ENCODE peak calls at places on chromosome X, in eight cellular contexts. One of them, this sample, is unnamed.

GRCh38 chrX:14902536-14902935 is 29.3 kb downstream of the MOSPD2 start:
- DNase-seq in lower leg skin: no peak
- DNase-seq in NB4: no peak
- DNase-seq in suprapubic skin: no peak
- DNase-seq in uterus: no peak
- DNase-seq in right lobe of liver: no peak
- DNase-seq in endothelial cell of umbilical vein: no peak
- DNase-seq in heart left ventricle: no peak
- DNase-seq in this sample: no peak

GRCh38 chrX:41381685-41382084 is 47.7 kb downstream of the DDX3X start:
- DNase-seq in lower leg skin: peak; percentile 41
- DNase-seq in NB4: peak; percentile 46
- DNase-seq in suprapubic skin: no peak
- DNase-seq in uterus: peak; percentile 18
- DNase-seq in right lobe of liver: peak; percentile 80
- DNase-seq in endothelial cell of umbilical vein: peak; percentile 56
- DNase-seq in heart left ventricle: no peak
- DNase-seq in this sample: peak; percentile 10

GRCh38 chrX:31423575-31424284 is 351.9 kb upstream of the FTHL17 start:
- DNase-seq in lower leg skin: peak; percentile 17
- DNase-seq in NB4: peak; percentile 29
- DNase-seq in suprapubic skin: no peak
- DNase-seq in uterus: no peak
- DNase-seq in right lobe of liver: no peak
- DNase-seq in endothelial cell of umbilical vein: peak; percentile 44
- DNase-seq in heart left ventricle: peak; percentile 29
- DNase-seq in this sample: peak; percentile 20

GRCh38 chrX:100677616-100678181 is 33.7 kb downstream of the SRPX2 start:
- DNase-seq in lower leg skin: no peak
- DNase-seq in NB4: no peak
- DNase-seq in suprapubic skin: no peak
- DNase-seq in uterus: no peak
- DNase-seq in right lobe of liver: no peak
- DNase-seq in endothelial cell of umbilical vein: no peak
- DNase-seq in heart left ventricle: no peak
- DNase-seq in this sample: no peak

GRCh38 chrX:638482-639131 is 8.0 kb downstream of the SHOX start:
- DNase-seq in lower leg skin: no peak
- DNase-seq in NB4: no peak
- DNase-seq in suprapubic skin: no peak
- DNase-seq in uterus: no peak
- DNase-seq in right lobe of liver: no peak
- DNase-seq in endothelial cell of umbilical vein: no peak
- DNase-seq in heart left ventricle: no peak
- DNase-seq in this sample: no peak

GRCh38 chrX:47179221-47179927 is 14.3 kb upstream of the UBA1 start:
- DNase-seq in lower leg skin: no peak
- DNase-seq in NB4: no peak
- DNase-seq in suprapubic skin: no peak
- DNase-seq in uterus: no peak
- DNase-seq in right lobe of liver: no peak
- DNase-seq in endothelial cell of umbilical vein: no peak
- DNase-seq in heart left ventricle: peak; percentile 55
- DNase-seq in this sample: no peak

GRCh38 chrX:46754450-46755075 is 4.4 kb downstream of the SLC9A7 start:
- DNase-seq in lower leg skin: no peak
- DNase-seq in NB4: no peak
- DNase-seq in suprapubic skin: no peak
- DNase-seq in uterus: no peak
- DNase-seq in right lobe of liver: no peak
- DNase-seq in endothelial cell of umbilical vein: no peak
- DNase-seq in heart left ventricle: no peak
- DNase-seq in this sample: no peak

GRCh38 chrX:68273887-68274286 is 159.4 kb downstream of the OPHN1 start:
- DNase-seq in lower leg skin: no peak
- DNase-seq in NB4: no peak
- DNase-seq in suprapubic skin: no peak
- DNase-seq in uterus: no peak
- DNase-seq in right lobe of liver: no peak
- DNase-seq in endothelial cell of umbilical vein: no peak
- DNase-seq in heart left ventricle: no peak
- DNase-seq in this sample: no peak

GRCh38 chrX:106932492-106932923 is 12.3 kb downstream of the CLDN2 start:
- DNase-seq in lower leg skin: no peak
- DNase-seq in NB4: no peak
- DNase-seq in suprapubic skin: no peak
- DNase-seq in uterus: no peak
- DNase-seq in right lobe of liver: no peak
- DNase-seq in endothelial cell of umbilical vein: peak; percentile 13
- DNase-seq in heart left ventricle: no peak
- DNase-seq in this sample: no peak

GRCh38 chrX:41475166-41475565 is 28.0 kb downstream of the NYX start:
- DNase-seq in lower leg skin: no peak
- DNase-seq in NB4: no peak
- DNase-seq in suprapubic skin: no peak
- DNase-seq in uterus: no peak
- DNase-seq in right lobe of liver: no peak
- DNase-seq in endothelial cell of umbilical vein: no peak
- DNase-seq in heart left ventricle: no peak
- DNase-seq in this sample: no peak

GRCh38 chrX:82589410-82589809 is 918.7 kb upstream of the POU3F4 start:
- DNase-seq in lower leg skin: no peak
- DNase-seq in NB4: no peak
- DNase-seq in suprapubic skin: no peak
- DNase-seq in uterus: no peak
- DNase-seq in right lobe of liver: no peak
- DNase-seq in endothelial cell of umbilical vein: no peak
- DNase-seq in heart left ventricle: no peak
- DNase-seq in this sample: no peak

GRCh38 chrX:39204945-39205344 is 403.7 kb downstream of the MID1IP1 start:
- DNase-seq in lower leg skin: no peak
- DNase-seq in NB4: no peak
- DNase-seq in suprapubic skin: no peak
- DNase-seq in uterus: no peak
- DNase-seq in right lobe of liver: no peak
- DNase-seq in endothelial cell of umbilical vein: no peak
- DNase-seq in heart left ventricle: no peak
- DNase-seq in this sample: no peak

GRCh38 chrX:107675823-107676555 is 47.7 kb downstream of the PRPS1 start:
- DNase-seq in lower leg skin: no peak
- DNase-seq in NB4: peak; percentile 93
- DNase-seq in suprapubic skin: no peak
- DNase-seq in uterus: peak; percentile 45
- DNase-seq in right lobe of liver: no peak
- DNase-seq in endothelial cell of umbilical vein: no peak
- DNase-seq in heart left ventricle: no peak
- DNase-seq in this sample: peak; percentile 46

GRCh38 chrX:49644991-49645637 is 46.3 kb downstream of the GAGE1 start:
- DNase-seq in lower leg skin: no peak
- DNase-seq in NB4: no peak
- DNase-seq in suprapubic skin: no peak
- DNase-seq in uterus: no peak
- DNase-seq in right lobe of liver: no peak
- DNase-seq in endothelial cell of umbilical vein: no peak
- DNase-seq in heart left ventricle: no peak
- DNase-seq in this sample: no peak

GRCh38 chrX:109635151-109635550 is 10.2 kb upstream of the KCNE5 start:
- DNase-seq in lower leg skin: no peak
- DNase-seq in NB4: peak; percentile 50
- DNase-seq in suprapubic skin: no peak
- DNase-seq in uterus: no peak
- DNase-seq in right lobe of liver: no peak
- DNase-seq in endothelial cell of umbilical vein: peak; percentile 31
- DNase-seq in heart left ventricle: no peak
- DNase-seq in this sample: no peak

GRCh38 chrX:57977992-57978391 is 67.7 kb upstream of the ZXDA start:
- DNase-seq in lower leg skin: no peak
- DNase-seq in NB4: peak; percentile 17
- DNase-seq in suprapubic skin: no peak
- DNase-seq in uterus: no peak
- DNase-seq in right lobe of liver: no peak
- DNase-seq in endothelial cell of umbilical vein: no peak
- DNase-seq in heart left ventricle: no peak
- DNase-seq in this sample: no peak

GRCh38 chrX:102341867-102342266 is 94.9 kb downstream of the NXF2 start:
- DNase-seq in lower leg skin: no peak
- DNase-seq in NB4: no peak
- DNase-seq in suprapubic skin: no peak
- DNase-seq in uterus: no peak
- DNase-seq in right lobe of liver: no peak
- DNase-seq in endothelial cell of umbilical vein: no peak
- DNase-seq in heart left ventricle: no peak
- DNase-seq in this sample: no peak

GRCh38 chrX:7985568-7985967 is 58.4 kb upstream of the PNPLA4 start:
- DNase-seq in lower leg skin: no peak
- DNase-seq in NB4: peak; percentile 2
- DNase-seq in suprapubic skin: no peak
- DNase-seq in uterus: no peak
- DNase-seq in right lobe of liver: no peak
- DNase-seq in endothelial cell of umbilical vein: no peak
- DNase-seq in heart left ventricle: no peak
- DNase-seq in this sample: no peak

GRCh38 chrX:16512401-16512776 is 137.6 kb upstream of the S100G start:
- DNase-seq in lower leg skin: no peak
- DNase-seq in NB4: no peak
- DNase-seq in suprapubic skin: no peak
- DNase-seq in uterus: no peak
- DNase-seq in right lobe of liver: no peak
- DNase-seq in endothelial cell of umbilical vein: no peak
- DNase-seq in heart left ventricle: no peak
- DNase-seq in this sample: no peak

GRCh38 chrX:135327299-135327698 is 18.0 kb downstream of the ETDC start:
- DNase-seq in lower leg skin: no peak
- DNase-seq in NB4: no peak
- DNase-seq in suprapubic skin: no peak
- DNase-seq in uterus: no peak
- DNase-seq in right lobe of liver: no peak
- DNase-seq in endothelial cell of umbilical vein: peak; percentile 17
- DNase-seq in heart left ventricle: no peak
- DNase-seq in this sample: no peak

GRCh38 chrX:44303119-44303518 is 40.4 kb downstream of the EFHC2 start:
- DNase-seq in lower leg skin: no peak
- DNase-seq in NB4: no peak
- DNase-seq in suprapubic skin: no peak
- DNase-seq in uterus: no peak
- DNase-seq in right lobe of liver: no peak
- DNase-seq in endothelial cell of umbilical vein: no peak
- DNase-seq in heart left ventricle: no peak
- DNase-seq in this sample: no peak

GRCh38 chrX:113400193-113400704 is 559.6 kb upstream of the AMOT start:
- DNase-seq in lower leg skin: no peak
- DNase-seq in NB4: no peak
- DNase-seq in suprapubic skin: no peak
- DNase-seq in uterus: no peak
- DNase-seq in right lobe of liver: no peak
- DNase-seq in endothelial cell of umbilical vein: peak; percentile 73
- DNase-seq in heart left ventricle: no peak
- DNase-seq in this sample: no peak

GRCh38 chrX:75131973-75132627 is 24.0 kb downstream of the ABCB7 start:
- DNase-seq in lower leg skin: no peak
- DNase-seq in NB4: no peak
- DNase-seq in suprapubic skin: no peak
- DNase-seq in uterus: no peak
- DNase-seq in right lobe of liver: no peak
- DNase-seq in endothelial cell of umbilical vein: no peak
- DNase-seq in heart left ventricle: no peak
- DNase-seq in this sample: no peak

GRCh38 chrX:130885996-130886395 is 17.0 kb downstream of the ENOX2 start:
- DNase-seq in lower leg skin: no peak
- DNase-seq in NB4: no peak
- DNase-seq in suprapubic skin: no peak
- DNase-seq in uterus: no peak
- DNase-seq in right lobe of liver: no peak
- DNase-seq in endothelial cell of umbilical vein: no peak
- DNase-seq in heart left ventricle: no peak
- DNase-seq in this sample: no peak
- H3K4me3 ChIP-seq in lower leg skin: no peak overlapping the region
- H3K4me3 ChIP-seq in NB4: no peak overlapping the region
- H3K4me3 ChIP-seq in suprapubic skin: no peak overlapping the region
- H3K4me3 ChIP-seq in uterus: no peak overlapping the region
- H3K4me3 ChIP-seq in right lobe of liver: no peak overlapping the region
- H3K4me3 ChIP-seq in endothelial cell of umbilical vein: no peak overlapping the region
- H3K4me3 ChIP-seq in heart left ventricle: no peak overlapping the region
- H3K4me3 ChIP-seq in this sample: no peak overlapping the region

GRCh38 chrX:154751121-154751668 is 318 bp upstream of the GAB3 start:
- DNase-seq in lower leg skin: no peak
- DNase-seq in NB4: peak; percentile 74
- DNase-seq in suprapubic skin: no peak
- DNase-seq in uterus: no peak
- DNase-seq in right lobe of liver: no peak
- DNase-seq in endothelial cell of umbilical vein: no peak
- DNase-seq in heart left ventricle: peak; percentile 31
- DNase-seq in this sample: no peak
- TF ChIP-seq POLR2A in lower leg skin: no peak
- TF ChIP-seq POLR2A in NB4: peak; percentile 13
- TF ChIP-seq POLR2A in suprapubic skin: no peak
- TF ChIP-seq POLR2A in uterus: no peak
- TF ChIP-seq POLR2A in right lobe of liver: no peak
- TF ChIP-seq POLR2A in endothelial cell of umbilical vein: no peak
- TF ChIP-seq POLR2A in heart left ventricle: no peak
- TF ChIP-seq POLR2A in this sample: no peak

GRCh38 chrX:142998447-142999208 is 27.1 kb upstream of the SPANXN4 start:
- DNase-seq in lower leg skin: no peak
- DNase-seq in NB4: peak; percentile 14
- DNase-seq in suprapubic skin: no peak
- DNase-seq in uterus: no peak
- DNase-seq in right lobe of liver: no peak
- DNase-seq in endothelial cell of umbilical vein: no peak
- DNase-seq in heart left ventricle: no peak
- DNase-seq in this sample: no peak
- H3K4me3 ChIP-seq in lower leg skin: no peak overlapping the region
- H3K4me3 ChIP-seq in NB4: no peak overlapping the region
- H3K4me3 ChIP-seq in suprapubic skin: no peak overlapping the region
- H3K4me3 ChIP-seq in uterus: no peak overlapping the region
- H3K4me3 ChIP-seq in right lobe of liver: no peak overlapping the region
- H3K4me3 ChIP-seq in endothelial cell of umbilical vein: no peak overlapping the region
- H3K4me3 ChIP-seq in heart left ventricle: no peak overlapping the region
- H3K4me3 ChIP-seq in this sample: no peak overlapping the region

GRCh38 chrX:2343413-2343812 is 157.4 kb downstream of the DHRSX start:
- DNase-seq in lower leg skin: no peak
- DNase-seq in NB4: no peak
- DNase-seq in suprapubic skin: no peak
- DNase-seq in uterus: no peak
- DNase-seq in right lobe of liver: no peak
- DNase-seq in endothelial cell of umbilical vein: no peak
- DNase-seq in heart left ventricle: no peak
- DNase-seq in this sample: no peak

GRCh38 chrX:2346158-2346557 is 154.6 kb downstream of the DHRSX start:
- DNase-seq in lower leg skin: no peak
- DNase-seq in NB4: no peak
- DNase-seq in suprapubic skin: no peak
- DNase-seq in uterus: no peak
- DNase-seq in right lobe of liver: no peak
- DNase-seq in endothelial cell of umbilical vein: no peak
- DNase-seq in heart left ventricle: no peak
- DNase-seq in this sample: no peak

GRCh38 chrX:2345562-2345961 is 155.2 kb downstream of the DHRSX start:
- DNase-seq in lower leg skin: no peak
- DNase-seq in NB4: no peak
- DNase-seq in suprapubic skin: no peak
- DNase-seq in uterus: no peak
- DNase-seq in right lobe of liver: no peak
- DNase-seq in endothelial cell of umbilical vein: no peak
- DNase-seq in heart left ventricle: no peak
- DNase-seq in this sample: no peak

GRCh38 chrX:2342878-2343277 is 157.9 kb downstream of the DHRSX start:
- DNase-seq in lower leg skin: no peak
- DNase-seq in NB4: no peak
- DNase-seq in suprapubic skin: no peak
- DNase-seq in uterus: no peak
- DNase-seq in right lobe of liver: no peak
- DNase-seq in endothelial cell of umbilical vein: no peak
- DNase-seq in heart left ventricle: no peak
- DNase-seq in this sample: no peak

GRCh38 chrX:2342281-2342688 is 158.5 kb downstream of the DHRSX start:
- DNase-seq in lower leg skin: no peak
- DNase-seq in NB4: no peak
- DNase-seq in suprapubic skin: no peak
- DNase-seq in uterus: no peak
- DNase-seq in right lobe of liver: no peak
- DNase-seq in endothelial cell of umbilical vein: no peak
- DNase-seq in heart left ventricle: peak; percentile 79
- DNase-seq in this sample: no peak
- TF ChIP-seq POLR2A in lower leg skin: no peak
- TF ChIP-seq POLR2A in NB4: no peak
- TF ChIP-seq POLR2A in suprapubic skin: no peak
- TF ChIP-seq POLR2A in uterus: no peak
- TF ChIP-seq POLR2A in right lobe of liver: no peak
- TF ChIP-seq POLR2A in endothelial cell of umbilical vein: no peak
- TF ChIP-seq POLR2A in heart left ventricle: no peak
- TF ChIP-seq POLR2A in this sample: no peak

This sample was measured in body of pancreas.